ENCODE peak calls at places on chromosomes 13 and 19, in seven cellular contexts. One of them, this sample, is unnamed.

GRCh38 chr13:114066956-114067355 is 65.5 kb downstream of the RASA3 start:
- DNase-seq in effector CD8-positive, alpha-beta T cell: no peak
- DNase-seq in HFF-Myc: no peak
- DNase-seq in stimulated activated CD4-positive, alpha-beta T cell treated with anti-CD3 and anti-CD28 coated beads, TNF-alpha, amount 100 ng/mL, for 1 hour: no peak
- DNase-seq in GM20000: no peak
- DNase-seq in heart left ventricle: no peak
- DNase-seq in SK-N-SH: no peak
- DNase-seq in this sample: no peak

GRCh38 chr19:6060600-6061391 is 49.5 kb downstream of the RFX2 start:
- DNase-seq in effector CD8-positive, alpha-beta T cell: no peak
- DNase-seq in HFF-Myc: no peak
- DNase-seq in stimulated activated CD4-positive, alpha-beta T cell treated with anti-CD3 and anti-CD28 coated beads, TNF-alpha, amount 100 ng/mL, for 1 hour: peak
- DNase-seq in GM20000: no peak
- DNase-seq in heart left ventricle: peak
- DNase-seq in SK-N-SH: peak
- DNase-seq in this sample: no peak

GRCh38 chr19:36213793-36214387 is 575 bp downstream of the ZNF565 start:
- DNase-seq in effector CD8-positive, alpha-beta T cell: no peak
- DNase-seq in HFF-Myc: no peak
- DNase-seq in stimulated activated CD4-positive, alpha-beta T cell treated with anti-CD3 and anti-CD28 coated beads, TNF-alpha, amount 100 ng/mL, for 1 hour: no peak
- DNase-seq in GM20000: no peak
- DNase-seq in heart left ventricle: no peak
- DNase-seq in SK-N-SH: no peak
- DNase-seq in this sample: peak

GRCh38 chr13:72864142-72865035 is 82.5 kb downstream of the PIBF1 start:
- DNase-seq in effector CD8-positive, alpha-beta T cell: no peak
- DNase-seq in HFF-Myc: peak
- DNase-seq in stimulated activated CD4-positive, alpha-beta T cell treated with anti-CD3 and anti-CD28 coated beads, TNF-alpha, amount 100 ng/mL, for 1 hour: no peak
- DNase-seq in GM20000: peak
- DNase-seq in heart left ventricle: no peak
- DNase-seq in SK-N-SH: no peak
- DNase-seq in this sample: no peak

GRCh38 chr13:105804561-105805190 is 730.8 kb downstream of the EFNB2 start:
- DNase-seq in effector CD8-positive, alpha-beta T cell: no peak
- DNase-seq in HFF-Myc: no peak
- DNase-seq in stimulated activated CD4-positive, alpha-beta T cell treated with anti-CD3 and anti-CD28 coated beads, TNF-alpha, amount 100 ng/mL, for 1 hour: no peak
- DNase-seq in GM20000: no peak
- DNase-seq in heart left ventricle: no peak
- DNase-seq in SK-N-SH: no peak
- DNase-seq in this sample: no peak

GRCh38 chr13:85230754-85231153 is 568.5 kb downstream of the SLITRK6 start:
- DNase-seq in effector CD8-positive, alpha-beta T cell: no peak
- DNase-seq in HFF-Myc: peak
- DNase-seq in stimulated activated CD4-positive, alpha-beta T cell treated with anti-CD3 and anti-CD28 coated beads, TNF-alpha, amount 100 ng/mL, for 1 hour: no peak
- DNase-seq in GM20000: no peak
- DNase-seq in heart left ventricle: no peak
- DNase-seq in SK-N-SH: no peak
- DNase-seq in this sample: no peak

GRCh38 chr19:10566658-10567410 is 1.0 kb upstream of the KRI1 start:
- DNase-seq in effector CD8-positive, alpha-beta T cell: peak
- DNase-seq in HFF-Myc: no peak
- DNase-seq in stimulated activated CD4-positive, alpha-beta T cell treated with anti-CD3 and anti-CD28 coated beads, TNF-alpha, amount 100 ng/mL, for 1 hour: no peak
- DNase-seq in GM20000: peak
- DNase-seq in heart left ventricle: no peak
- DNase-seq in SK-N-SH: no peak
- DNase-seq in this sample: no peak

GRCh38 chr19:7191946-7192691 is 102.1 kb downstream of the INSR start:
- DNase-seq in effector CD8-positive, alpha-beta T cell: peak
- DNase-seq in HFF-Myc: peak
- DNase-seq in stimulated activated CD4-positive, alpha-beta T cell treated with anti-CD3 and anti-CD28 coated beads, TNF-alpha, amount 100 ng/mL, for 1 hour: no peak
- DNase-seq in GM20000: peak
- DNase-seq in heart left ventricle: no peak
- DNase-seq in SK-N-SH: no peak
- DNase-seq in this sample: no peak

GRCh38 chr19:4908781-4909171 is 525 bp upstream of the UHRF1 start:
- DNase-seq in effector CD8-positive, alpha-beta T cell: no peak
- DNase-seq in HFF-Myc: no peak
- DNase-seq in stimulated activated CD4-positive, alpha-beta T cell treated with anti-CD3 and anti-CD28 coated beads, TNF-alpha, amount 100 ng/mL, for 1 hour: no peak
- DNase-seq in GM20000: no peak
- DNase-seq in heart left ventricle: no peak
- DNase-seq in SK-N-SH: peak
- DNase-seq in this sample: no peak